ENCODE peak calls at places on chromosome 20, in ten cellular contexts. One of them, this sample, is unnamed.

GRCh38 chr20:49724637-49725606 is 11.2 kb upstream of the B4GALT5 start:
- DNase-seq in tibial nerve: peak; percentile 55
- DNase-seq in osteocyte: no peak
- DNase-seq in hepatocyte: no peak
- DNase-seq in endothelial cell: no peak
- DNase-seq in fibroblast of pulmonary artery: peak; percentile 80
- DNase-seq in cardiac fibroblast: peak; percentile 78
- DNase-seq in AG04450: no peak
- DNase-seq in body of pancreas: peak; percentile 58
- DNase-seq in tibial artery: peak; percentile 67
- DNase-seq in this sample: no peak

GRCh38 chr20:11810316-11811130 is 107.2 kb upstream of the BTBD3 start:
- DNase-seq in body of pancreas: no peak
- DNase-seq in osteocyte: no peak
- DNase-seq in cardiac fibroblast: no peak
- DNase-seq in tibial nerve: no peak
- DNase-seq in fibroblast of pulmonary artery: peak; percentile 28
- DNase-seq in tibial artery: no peak
- DNase-seq in hepatocyte: no peak
- DNase-seq in endothelial cell: no peak
- DNase-seq in AG04450: peak; percentile 61
- DNase-seq in this sample: no peak

GRCh38 chr20:40966103-40966502 is 62.5 kb upstream of the TOP1 start:
- DNase-seq in tibial artery: no peak
- DNase-seq in osteocyte: peak; percentile 64
- DNase-seq in fibroblast of pulmonary artery: no peak
- DNase-seq in AG04450: no peak
- DNase-seq in tibial nerve: no peak
- DNase-seq in endothelial cell: peak; percentile 40
- DNase-seq in body of pancreas: no peak
- DNase-seq in cardiac fibroblast: no peak
- DNase-seq in hepatocyte: no peak
- DNase-seq in this sample: peak; percentile 50

GRCh38 chr20:35005463-35005961 is 49.8 kb downstream of the MYH7B start:
- DNase-seq in cardiac fibroblast: no peak
- DNase-seq in fibroblast of pulmonary artery: no peak
- DNase-seq in tibial nerve: no peak
- DNase-seq in osteocyte: no peak
- DNase-seq in endothelial cell: no peak
- DNase-seq in body of pancreas: peak; percentile 4
- DNase-seq in AG04450: no peak
- DNase-seq in hepatocyte: no peak
- DNase-seq in tibial artery: peak; percentile 42
- DNase-seq in this sample: no peak

GRCh38 chr20:7851031-7851490 is 89.2 kb downstream of the HAO1 start:
- DNase-seq in cardiac fibroblast: no peak
- DNase-seq in tibial nerve: no peak
- DNase-seq in tibial artery: no peak
- DNase-seq in hepatocyte: no peak
- DNase-seq in AG04450: no peak
- DNase-seq in body of pancreas: no peak
- DNase-seq in fibroblast of pulmonary artery: no peak
- DNase-seq in endothelial cell: no peak
- DNase-seq in osteocyte: no peak
- DNase-seq in this sample: no peak

GRCh38 chr20:32009564-32009963 is 674 bp upstream of the CCM2L start:
- DNase-seq in osteocyte: no peak
- DNase-seq in tibial artery: no peak
- DNase-seq in fibroblast of pulmonary artery: no peak
- DNase-seq in hepatocyte: no peak
- DNase-seq in tibial nerve: no peak
- DNase-seq in cardiac fibroblast: no peak
- DNase-seq in body of pancreas: no peak
- DNase-seq in AG04450: no peak
- DNase-seq in endothelial cell: no peak
- DNase-seq in this sample: no peak

GRCh38 chr20:47855799-47856198 is 70.5 kb upstream of the SULF2 start:
- DNase-seq in AG04450: no peak
- DNase-seq in hepatocyte: no peak
- DNase-seq in cardiac fibroblast: no peak
- DNase-seq in body of pancreas: no peak
- DNase-seq in endothelial cell: no peak
- DNase-seq in tibial nerve: no peak
- DNase-seq in tibial artery: no peak
- DNase-seq in fibroblast of pulmonary artery: no peak
- DNase-seq in osteocyte: no peak
- DNase-seq in this sample: no peak

GRCh38 chr20:6685181-6685582 is 82.3 kb upstream of the BMP2 start:
- DNase-seq in hepatocyte: no peak
- DNase-seq in cardiac fibroblast: no peak
- DNase-seq in tibial nerve: no peak
- DNase-seq in endothelial cell: no peak
- DNase-seq in fibroblast of pulmonary artery: no peak
- DNase-seq in tibial artery: no peak
- DNase-seq in osteocyte: no peak
- DNase-seq in body of pancreas: no peak
- DNase-seq in AG04450: no peak
- DNase-seq in this sample: no peak

GRCh38 chr20:20084296-20084752 is 32.0 kb downstream of the CFAP61 start:
- DNase-seq in tibial nerve: no peak
- DNase-seq in hepatocyte: no peak
- DNase-seq in body of pancreas: no peak
- DNase-seq in endothelial cell: no peak
- DNase-seq in fibroblast of pulmonary artery: no peak
- DNase-seq in AG04450: no peak
- DNase-seq in osteocyte: no peak
- DNase-seq in tibial artery: no peak
- DNase-seq in cardiac fibroblast: no peak
- DNase-seq in this sample: no peak

GRCh38 chr20:44111712-44112335 is 75.2 kb downstream of the JPH2 start:
- DNase-seq in AG04450: no peak
- DNase-seq in body of pancreas: no peak
- DNase-seq in tibial nerve: no peak
- DNase-seq in tibial artery: peak; percentile 78
- DNase-seq in hepatocyte: peak; percentile 28
- DNase-seq in endothelial cell: no peak
- DNase-seq in osteocyte: no peak
- DNase-seq in cardiac fibroblast: peak; percentile 53
- DNase-seq in fibroblast of pulmonary artery: peak; percentile 29
- DNase-seq in this sample: no peak

GRCh38 chr20:2460752-2461424 is 9.7 kb downstream of the SNRPB start:
- DNase-seq in endothelial cell: no peak
- DNase-seq in osteocyte: no peak
- DNase-seq in AG04450: no peak
- DNase-seq in cardiac fibroblast: no peak
- DNase-seq in tibial nerve: no peak
- DNase-seq in hepatocyte: no peak
- DNase-seq in body of pancreas: no peak
- DNase-seq in fibroblast of pulmonary artery: no peak
- DNase-seq in tibial artery: no peak
- DNase-seq in this sample: no peak
- TF ChIP-seq CTCF in endothelial cell: no peak
- TF ChIP-seq CTCF in osteocyte: no peak
- TF ChIP-seq CTCF in AG04450: no peak
- TF ChIP-seq CTCF in cardiac fibroblast: no peak
- TF ChIP-seq CTCF in tibial nerve: no peak
- TF ChIP-seq CTCF in hepatocyte: no peak
- TF ChIP-seq CTCF in body of pancreas: no peak
- TF ChIP-seq CTCF in fibroblast of pulmonary artery: no peak
- TF ChIP-seq CTCF in tibial artery: no peak
- TF ChIP-seq CTCF in this sample: no peak

DNA sequence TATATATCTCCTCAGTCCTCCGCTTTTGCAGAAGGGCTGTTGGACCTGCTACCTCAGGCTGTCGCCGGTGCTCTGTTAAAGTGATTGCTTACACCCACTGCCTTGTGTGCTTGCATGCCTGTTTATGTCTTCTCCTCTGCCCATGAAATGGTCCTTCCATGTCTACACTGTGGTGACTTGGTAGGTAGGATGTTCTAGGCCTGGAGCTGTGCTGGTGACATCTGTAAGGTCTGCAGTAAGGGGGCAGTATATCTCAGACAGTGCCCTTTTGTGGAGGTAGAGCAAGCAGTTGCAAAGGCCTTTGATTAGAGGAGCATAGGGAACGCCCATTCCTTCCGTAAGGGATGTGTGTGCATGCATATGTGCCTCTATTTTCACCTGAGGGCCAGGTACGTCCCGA is 40.3 kb downstream of the VAPB start:
- DNase-seq in hepatocyte: no peak
- DNase-seq in body of pancreas: no peak
- DNase-seq in AG04450: no peak
- DNase-seq in cardiac fibroblast: no peak
- DNase-seq in fibroblast of pulmonary artery: no peak
- DNase-seq in tibial artery: no peak
- DNase-seq in endothelial cell: no peak
- DNase-seq in tibial nerve: no peak
- DNase-seq in osteocyte: no peak
- DNase-seq in this sample: no peak
- TF ChIP-seq CTCF in hepatocyte: no peak
- TF ChIP-seq CTCF in body of pancreas: no peak
- TF ChIP-seq CTCF in AG04450: no peak
- TF ChIP-seq CTCF in cardiac fibroblast: no peak
- TF ChIP-seq CTCF in fibroblast of pulmonary artery: no peak
- TF ChIP-seq CTCF in tibial artery: no peak
- TF ChIP-seq CTCF in endothelial cell: no peak
- TF ChIP-seq CTCF in tibial nerve: no peak
- TF ChIP-seq CTCF in osteocyte: no peak
- TF ChIP-seq CTCF in this sample: no peak

GRCh38 chr20:310645-311044 is 13.3 kb downstream of the ZCCHC3 start:
- DNase-seq in tibial artery: no peak
- DNase-seq in body of pancreas: no peak
- DNase-seq in hepatocyte: no peak
- DNase-seq in tibial nerve: no peak
- DNase-seq in fibroblast of pulmonary artery: no peak
- DNase-seq in endothelial cell: no peak
- DNase-seq in cardiac fibroblast: no peak
- DNase-seq in osteocyte: no peak
- DNase-seq in AG04450: no peak
- DNase-seq in this sample: no peak

GRCh38 chr20:308427-309038 is 11.2 kb downstream of the ZCCHC3 start:
- DNase-seq in body of pancreas: no peak
- DNase-seq in osteocyte: no peak
- DNase-seq in hepatocyte: no peak
- DNase-seq in tibial artery: no peak
- DNase-seq in AG04450: no peak
- DNase-seq in fibroblast of pulmonary artery: no peak
- DNase-seq in endothelial cell: no peak
- DNase-seq in tibial nerve: no peak
- DNase-seq in cardiac fibroblast: no peak
- DNase-seq in this sample: no peak

GRCh38 chr20:311603-312002 is 13.7 kb upstream of the SOX12 start:
- DNase-seq in tibial artery: no peak
- DNase-seq in body of pancreas: no peak
- DNase-seq in hepatocyte: no peak
- DNase-seq in osteocyte: no peak
- DNase-seq in fibroblast of pulmonary artery: no peak
- DNase-seq in endothelial cell: no peak
- DNase-seq in cardiac fibroblast: no peak
- DNase-seq in AG04450: no peak
- DNase-seq in tibial nerve: no peak
- DNase-seq in this sample: no peak

GRCh38 chr20:309841-310644 is 12.7 kb downstream of the ZCCHC3 start:
- DNase-seq in AG04450: peak; percentile 99
- DNase-seq in body of pancreas: peak; percentile 96
- DNase-seq in osteocyte: peak; percentile 99
- DNase-seq in endothelial cell: peak; percentile 96
- DNase-seq in hepatocyte: peak; percentile 100
- DNase-seq in tibial nerve: peak; percentile 99
- DNase-seq in tibial artery: peak; percentile 100
- DNase-seq in cardiac fibroblast: peak; percentile 100
- DNase-seq in fibroblast of pulmonary artery: peak; percentile 99
- DNase-seq in this sample: peak; percentile 84

DNA sequence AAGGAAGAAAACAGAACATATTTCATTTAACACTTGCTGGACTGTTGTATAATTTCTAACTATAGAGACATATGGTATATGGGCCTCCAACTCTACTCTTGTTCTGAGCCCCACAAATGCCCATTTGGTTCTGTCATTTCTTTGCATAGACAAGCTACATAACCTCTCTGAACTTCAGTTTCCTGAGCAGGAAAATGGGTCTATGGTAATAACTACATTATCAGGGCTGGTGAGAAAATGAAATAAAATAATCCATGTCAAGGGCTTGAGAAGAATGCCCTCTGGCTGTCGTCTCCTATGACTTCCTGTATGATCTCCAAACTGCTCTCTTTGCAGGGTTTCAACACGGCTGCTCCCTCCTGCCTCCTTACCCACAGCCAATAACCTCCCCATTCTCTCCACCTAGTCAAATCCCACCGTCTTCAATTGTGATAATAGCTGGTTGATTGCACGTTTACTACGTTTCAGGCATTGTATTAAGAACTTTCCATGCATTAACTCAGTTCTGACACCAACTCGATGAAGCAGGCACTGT is 12.0 kb downstream of the ZCCHC3 start:
- DNase-seq in body of pancreas: no peak
- DNase-seq in fibroblast of pulmonary artery: peak; percentile 53
- DNase-seq in cardiac fibroblast: peak; percentile 66
- DNase-seq in AG04450: no peak
- DNase-seq in osteocyte: no peak
- DNase-seq in tibial nerve: no peak
- DNase-seq in endothelial cell: no peak
- DNase-seq in hepatocyte: peak; percentile 45
- DNase-seq in tibial artery: no peak
- DNase-seq in this sample: no peak
- TF ChIP-seq CTCF in body of pancreas: no peak
- TF ChIP-seq CTCF in fibroblast of pulmonary artery: no peak
- TF ChIP-seq CTCF in cardiac fibroblast: no peak
- TF ChIP-seq CTCF in AG04450: no peak
- TF ChIP-seq CTCF in osteocyte: peak; percentile 23
- TF ChIP-seq CTCF in tibial nerve: no peak
- TF ChIP-seq CTCF in endothelial cell: no peak
- TF ChIP-seq CTCF in hepatocyte: peak; percentile 28
- TF ChIP-seq CTCF in tibial artery: no peak
- TF ChIP-seq CTCF in this sample: no peak

DNA sequence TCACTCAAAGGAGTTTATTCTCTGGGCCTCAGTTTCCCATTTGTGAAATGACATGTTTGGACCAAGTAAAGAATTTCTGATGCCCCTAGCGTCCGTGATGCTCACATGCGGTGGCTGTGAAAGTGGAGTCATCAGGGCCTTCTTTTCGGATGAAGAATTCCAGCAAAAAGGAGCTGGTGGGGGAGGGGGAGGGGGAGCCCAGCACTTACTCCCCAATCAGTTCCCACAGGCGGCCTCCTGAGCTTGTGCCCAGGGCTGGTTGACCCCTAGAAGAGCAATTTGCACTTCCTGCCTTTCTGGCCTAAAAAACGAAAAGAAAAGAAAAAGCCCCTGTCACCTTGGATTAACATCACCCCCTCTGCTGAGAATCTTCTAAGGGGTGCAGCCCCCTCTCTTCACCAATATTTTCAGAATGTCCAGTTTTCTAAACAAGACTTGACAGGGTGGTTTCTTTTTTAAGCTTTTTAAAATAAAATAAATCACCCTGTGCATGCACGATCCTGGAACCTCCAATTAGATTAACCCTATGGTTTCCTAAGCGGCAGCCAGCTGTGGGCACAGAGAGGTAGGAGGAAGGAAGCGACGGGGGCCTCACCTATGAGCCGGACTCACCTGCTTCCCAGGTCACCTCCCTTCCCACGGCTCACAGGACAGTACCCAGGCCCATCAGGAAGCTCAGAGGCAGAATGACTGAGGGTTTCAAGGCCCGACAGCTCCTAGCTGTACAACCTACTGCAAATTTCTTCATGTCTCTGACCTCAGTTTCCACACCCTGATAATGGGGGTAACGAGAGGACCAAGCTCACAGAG is 10.4 kb upstream of the TGM2 start:
- DNase-seq in endothelial cell: no peak
- DNase-seq in cardiac fibroblast: no peak
- DNase-seq in osteocyte: no peak
- DNase-seq in hepatocyte: no peak
- DNase-seq in fibroblast of pulmonary artery: no peak
- DNase-seq in tibial nerve: no peak
- DNase-seq in body of pancreas: no peak
- DNase-seq in AG04450: no peak
- DNase-seq in tibial artery: peak; percentile 61
- DNase-seq in this sample: no peak
- TF ChIP-seq CTCF in endothelial cell: no peak
- TF ChIP-seq CTCF in cardiac fibroblast: no peak
- TF ChIP-seq CTCF in osteocyte: peak; percentile 30
- TF ChIP-seq CTCF in hepatocyte: no peak
- TF ChIP-seq CTCF in fibroblast of pulmonary artery: no peak
- TF ChIP-seq CTCF in tibial nerve: no peak
- TF ChIP-seq CTCF in body of pancreas: no peak
- TF ChIP-seq CTCF in AG04450: no peak
- TF ChIP-seq CTCF in tibial artery: no peak
- TF ChIP-seq CTCF in this sample: no peak